ENCODE peak calls at places on chromosomes 12 and 14, in seven cellular contexts. One of them, this sample, is unnamed.
A peak's percentile ranks its signal among the peaks of the same experiment; 100 is the strongest.

GRCh38 chr14:27077181-27077738 is 479.4 kb upstream of the NOVA1 start:
- DNase-seq in AG10803: no peak
- DNase-seq in suprapubic skin: no peak
- DNase-seq in coronary artery: no peak
- DNase-seq in MCF 10A: no peak
- DNase-seq in HFF-Myc: no peak
- DNase-seq in psoas muscle: no peak
- DNase-seq in this sample: no peak

GRCh38 chr12:114744696-114745095 is 60.7 kb upstream of the TBX3 start:
- DNase-seq in suprapubic skin: no peak
- DNase-seq in AG10803: peak; percentile 60
- DNase-seq in HFF-Myc: no peak
- DNase-seq in psoas muscle: no peak
- DNase-seq in coronary artery: no peak
- DNase-seq in MCF 10A: no peak
- DNase-seq in this sample: no peak

GRCh38 chr12:124188561-124189405 is 106.1 kb upstream of the RFLNA start:
- DNase-seq in coronary artery: no peak
- DNase-seq in MCF 10A: no peak
- DNase-seq in HFF-Myc: no peak
- DNase-seq in AG10803: peak; percentile 31
- DNase-seq in suprapubic skin: no peak
- DNase-seq in psoas muscle: no peak
- DNase-seq in this sample: no peak

GRCh38 chr14:84969501-84969900 is 560.4 kb upstream of the FLRT2 start:
- DNase-seq in HFF-Myc: no peak
- DNase-seq in psoas muscle: no peak
- DNase-seq in AG10803: no peak
- DNase-seq in coronary artery: no peak
- DNase-seq in MCF 10A: peak; percentile 76
- DNase-seq in suprapubic skin: no peak
- DNase-seq in this sample: no peak

GRCh38 chr14:102805454-102805891 is 28.2 kb downstream of the TRAF3 start:
- DNase-seq in suprapubic skin: no peak
- DNase-seq in psoas muscle: no peak
- DNase-seq in HFF-Myc: no peak
- DNase-seq in AG10803: peak; percentile 36
- DNase-seq in MCF 10A: peak; percentile 76
- DNase-seq in coronary artery: no peak
- DNase-seq in this sample: no peak

GRCh38 chr12:81224626-81225025 is 146.7 kb downstream of the ACSS3 start:
- DNase-seq in coronary artery: no peak
- DNase-seq in HFF-Myc: no peak
- DNase-seq in AG10803: no peak
- DNase-seq in MCF 10A: peak; percentile 8
- DNase-seq in psoas muscle: no peak
- DNase-seq in suprapubic skin: no peak
- DNase-seq in this sample: no peak

GRCh38 chr14:38743941-38744611 is 359.0 kb downstream of the SEC23A start:
- DNase-seq in AG10803: no peak
- DNase-seq in MCF 10A: no peak
- DNase-seq in psoas muscle: no peak
- DNase-seq in suprapubic skin: no peak
- DNase-seq in coronary artery: no peak
- DNase-seq in HFF-Myc: no peak
- DNase-seq in this sample: no peak

GRCh38 chr12:57756406-57757341 is 1.8 kb downstream of the MARCHF9 start:
- DNase-seq in psoas muscle: peak; percentile 65
- DNase-seq in HFF-Myc: no peak
- DNase-seq in AG10803: no peak
- DNase-seq in suprapubic skin: no peak
- DNase-seq in coronary artery: no peak
- DNase-seq in MCF 10A: no peak
- DNase-seq in this sample: no peak

GRCh38 chr12:12714276-12715001 is 2.7 kb upstream of the CDKN1B start:
- DNase-seq in AG10803: no peak
- DNase-seq in suprapubic skin: no peak
- DNase-seq in MCF 10A: no peak
- DNase-seq in psoas muscle: no peak
- DNase-seq in coronary artery: no peak
- DNase-seq in HFF-Myc: no peak
- DNase-seq in this sample: no peak

GRCh38 chr12:48907243-48907642 is 18.0 kb downstream of the FKBP11 start:
- DNase-seq in psoas muscle: no peak
- DNase-seq in MCF 10A: no peak
- DNase-seq in HFF-Myc: no peak
- DNase-seq in suprapubic skin: no peak
- DNase-seq in coronary artery: no peak
- DNase-seq in AG10803: no peak
- DNase-seq in this sample: no peak

GRCh38 chr14:73785336-73785833 is 66.2 kb upstream of the PTGR2 start:
- DNase-seq in AG10803: peak; percentile 79
- DNase-seq in MCF 10A: no peak
- DNase-seq in suprapubic skin: no peak
- DNase-seq in coronary artery: no peak
- DNase-seq in psoas muscle: no peak
- DNase-seq in HFF-Myc: peak; percentile 53
- DNase-seq in this sample: no peak

GRCh38 chr12:110619534-110619953 is 5.6 kb downstream of the TCTN1 start:
- DNase-seq in coronary artery: no peak
- DNase-seq in suprapubic skin: no peak
- DNase-seq in AG10803: no peak
- DNase-seq in MCF 10A: peak; percentile 2
- DNase-seq in psoas muscle: no peak
- DNase-seq in HFF-Myc: no peak
- DNase-seq in this sample: no peak

GRCh38 chr14:99412122-99413061 is 68.3 kb downstream of the SETD3 start:
- DNase-seq in psoas muscle: no peak
- DNase-seq in AG10803: peak; percentile 18
- DNase-seq in suprapubic skin: no peak
- DNase-seq in HFF-Myc: no peak
- DNase-seq in MCF 10A: no peak
- DNase-seq in coronary artery: no peak
- DNase-seq in this sample: no peak

GRCh38 chr12:70603044-70603443 is 34.2 kb downstream of the PTPRB start:
- DNase-seq in psoas muscle: no peak
- DNase-seq in HFF-Myc: no peak
- DNase-seq in coronary artery: no peak
- DNase-seq in AG10803: peak; percentile 15
- DNase-seq in MCF 10A: no peak
- DNase-seq in suprapubic skin: no peak
- DNase-seq in this sample: no peak

GRCh38 chr14:99187858-99188257 is 84.1 kb downstream of the BCL11B start:
- DNase-seq in MCF 10A: no peak
- DNase-seq in HFF-Myc: no peak
- DNase-seq in suprapubic skin: no peak
- DNase-seq in AG10803: no peak
- DNase-seq in coronary artery: no peak
- DNase-seq in psoas muscle: no peak
- DNase-seq in this sample: no peak

GRCh38 chr12:52091869-52092268 is 12.4 kb downstream of the SMIM41 start:
- DNase-seq in coronary artery: no peak
- DNase-seq in AG10803: no peak
- DNase-seq in HFF-Myc: no peak
- DNase-seq in MCF 10A: no peak
- DNase-seq in psoas muscle: no peak
- DNase-seq in suprapubic skin: no peak
- DNase-seq in this sample: no peak

GRCh38 chr14:85536835-85537195 is 6.9 kb downstream of the FLRT2 start:
- DNase-seq in coronary artery: no peak
- DNase-seq in suprapubic skin: no peak
- DNase-seq in MCF 10A: peak; percentile 46
- DNase-seq in AG10803: peak; percentile 43
- DNase-seq in psoas muscle: no peak
- DNase-seq in HFF-Myc: no peak
- DNase-seq in this sample: no peak

GRCh38 chr14:65179918-65180724 is 77.8 kb upstream of the MAX start:
- DNase-seq in coronary artery: no peak
- DNase-seq in psoas muscle: peak; percentile 65
- DNase-seq in suprapubic skin: no peak
- DNase-seq in HFF-Myc: peak; percentile 71
- DNase-seq in AG10803: peak; percentile 86
- DNase-seq in MCF 10A: peak; percentile 90
- DNase-seq in this sample: no peak

GRCh38 chr14:100584056-100585031 is 2.9 kb downstream of the BEGAIN start:
- DNase-seq in suprapubic skin: no peak
- DNase-seq in psoas muscle: peak; percentile 20
- DNase-seq in HFF-Myc: no peak
- DNase-seq in AG10803: no peak
- DNase-seq in coronary artery: no peak
- DNase-seq in MCF 10A: no peak
- DNase-seq in this sample: no peak

GRCh38 chr12:41439858-41440257 is 251.7 kb downstream of the PDZRN4 start:
- DNase-seq in HFF-Myc: no peak
- DNase-seq in psoas muscle: no peak
- DNase-seq in AG10803: no peak
- DNase-seq in suprapubic skin: no peak
- DNase-seq in coronary artery: no peak
- DNase-seq in MCF 10A: no peak
- DNase-seq in this sample: no peak

GRCh38 chr12:94100990-94101901 is 47.1 kb upstream of the PLXNC1 start:
- DNase-seq in coronary artery: peak; percentile 83
- DNase-seq in suprapubic skin: peak; percentile 91
- DNase-seq in MCF 10A: peak; percentile 73
- DNase-seq in HFF-Myc: no peak
- DNase-seq in psoas muscle: peak; percentile 86
- DNase-seq in AG10803: peak; percentile 63
- DNase-seq in this sample: peak; percentile 76

GRCh38 chr12:63822352-63822751 is 22.1 kb upstream of the SRGAP1 start:
- DNase-seq in MCF 10A: no peak
- DNase-seq in coronary artery: no peak
- DNase-seq in HFF-Myc: no peak
- DNase-seq in suprapubic skin: no peak
- DNase-seq in psoas muscle: no peak
- DNase-seq in AG10803: peak; percentile 54
- DNase-seq in this sample: no peak

GRCh38 chr14:70934084-70934483 is 26.8 kb downstream of the PCNX1 start:
- DNase-seq in MCF 10A: peak; percentile 33
- DNase-seq in suprapubic skin: no peak
- DNase-seq in psoas muscle: no peak
- DNase-seq in coronary artery: no peak
- DNase-seq in HFF-Myc: no peak
- DNase-seq in AG10803: peak; percentile 71
- DNase-seq in this sample: no peak

GRCh38 chr14:84029246-84029645 is 1500.7 kb upstream of the FLRT2 start:
- DNase-seq in coronary artery: no peak
- DNase-seq in suprapubic skin: no peak
- DNase-seq in psoas muscle: no peak
- DNase-seq in MCF 10A: no peak
- DNase-seq in HFF-Myc: no peak
- DNase-seq in AG10803: no peak
- DNase-seq in this sample: no peak

GRCh38 chr12:51023625-51024395 is 2.4 kb downstream of the SLC11A2 start:
- DNase-seq in AG10803: no peak
- DNase-seq in HFF-Myc: no peak
- DNase-seq in psoas muscle: no peak
- DNase-seq in MCF 10A: peak; percentile 11
- DNase-seq in coronary artery: no peak
- DNase-seq in suprapubic skin: no peak
- DNase-seq in this sample: no peak

GRCh38 chr12:15584366-15585041 is 204.7 kb downstream of the EPS8 start:
- DNase-seq in psoas muscle: no peak
- DNase-seq in suprapubic skin: no peak
- DNase-seq in HFF-Myc: peak; percentile 37
- DNase-seq in MCF 10A: peak; percentile 70
- DNase-seq in coronary artery: no peak
- DNase-seq in AG10803: peak; percentile 86
- DNase-seq in this sample: no peak

GRCh38 chr12:79686171-79686570 is 4.6 kb downstream of the PAWR start:
- DNase-seq in coronary artery: no peak
- DNase-seq in suprapubic skin: no peak
- DNase-seq in AG10803: no peak
- DNase-seq in MCF 10A: peak; percentile 40
- DNase-seq in HFF-Myc: no peak
- DNase-seq in psoas muscle: no peak
- DNase-seq in this sample: no peak

GRCh38 chr14:93137864-93138263 is 22.1 kb upstream of the ITPK1 start:
- DNase-seq in coronary artery: no peak
- DNase-seq in suprapubic skin: no peak
- DNase-seq in HFF-Myc: no peak
- DNase-seq in AG10803: no peak
- DNase-seq in MCF 10A: peak; percentile 58
- DNase-seq in psoas muscle: peak; percentile 65
- DNase-seq in this sample: peak; percentile 61
- TF ChIP-seq CTCF in coronary artery: peak; percentile 11
- TF ChIP-seq CTCF in suprapubic skin: no peak
- TF ChIP-seq CTCF in HFF-Myc: peak; percentile 4
- TF ChIP-seq CTCF in AG10803: no peak
- TF ChIP-seq CTCF in MCF 10A: no peak
- TF ChIP-seq CTCF in psoas muscle: no peak
- TF ChIP-seq CTCF in this sample: no peak

GRCh38 chr14:68522510-68523325 is 270.1 kb downstream of the ZFP36L1 start:
- DNase-seq in psoas muscle: no peak
- DNase-seq in AG10803: peak; percentile 85
- DNase-seq in MCF 10A: no peak
- DNase-seq in coronary artery: peak; percentile 70
- DNase-seq in HFF-Myc: no peak
- DNase-seq in suprapubic skin: peak; percentile 41
- DNase-seq in this sample: no peak
- TF ChIP-seq CTCF in psoas muscle: no peak
- TF ChIP-seq CTCF in AG10803: peak; percentile 35
- TF ChIP-seq CTCF in MCF 10A: no peak
- TF ChIP-seq CTCF in coronary artery: no peak
- TF ChIP-seq CTCF in HFF-Myc: no peak
- TF ChIP-seq CTCF in suprapubic skin: no peak
- TF ChIP-seq CTCF in this sample: no peak

DNA sequence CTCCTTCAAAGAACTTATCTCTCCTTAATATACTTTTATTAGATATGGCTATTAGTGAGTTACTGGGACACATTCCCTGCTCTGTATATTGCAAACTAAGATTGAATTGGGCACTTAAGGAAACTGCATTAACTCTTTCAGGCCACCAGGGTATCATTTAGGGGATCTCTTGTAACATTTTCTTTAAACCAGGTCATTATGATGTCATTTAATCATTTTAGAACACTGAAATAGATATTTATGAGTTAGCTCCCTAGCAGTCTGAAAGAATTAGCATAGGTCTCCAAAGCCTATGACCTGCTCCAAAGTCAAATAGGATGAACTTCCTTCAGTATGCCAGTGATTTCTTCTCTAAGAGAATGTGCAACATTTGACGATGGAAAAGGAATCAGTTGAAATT is 506.9 kb downstream of the FOXG1 start:
- DNase-seq in suprapubic skin: no peak
- DNase-seq in MCF 10A: no peak
- DNase-seq in coronary artery: no peak
- DNase-seq in HFF-Myc: no peak
- DNase-seq in psoas muscle: no peak
- DNase-seq in AG10803: no peak
- DNase-seq in this sample: no peak
- TF ChIP-seq CTCF in suprapubic skin: no peak
- TF ChIP-seq CTCF in MCF 10A: no peak
- TF ChIP-seq CTCF in coronary artery: no peak
- TF ChIP-seq CTCF in HFF-Myc: peak; percentile 14
- TF ChIP-seq CTCF in psoas muscle: no peak
- TF ChIP-seq CTCF in AG10803: no peak
- TF ChIP-seq CTCF in this sample: no peak

DNA sequence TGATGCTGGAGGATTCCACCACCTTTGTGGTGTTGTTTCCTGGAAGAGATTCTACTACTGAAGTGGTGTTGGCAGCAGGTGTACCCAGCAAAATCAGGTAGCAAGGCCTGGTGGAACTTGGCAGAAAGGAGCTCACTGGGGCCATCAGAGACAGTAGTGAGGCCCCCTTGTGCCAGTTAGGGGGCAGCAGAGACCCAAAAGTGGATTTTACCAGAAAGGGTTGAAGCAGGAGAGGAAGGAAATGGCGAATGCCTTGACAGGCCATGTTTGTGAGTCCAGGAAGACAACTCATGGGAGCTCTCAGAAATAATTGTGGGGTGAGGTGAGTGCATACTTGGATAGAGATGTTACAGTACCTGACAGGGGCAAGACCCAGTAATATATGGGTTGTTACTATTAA is 137.7 kb upstream of the FGD4 start:
- DNase-seq in psoas muscle: no peak
- DNase-seq in suprapubic skin: no peak
- DNase-seq in MCF 10A: no peak
- DNase-seq in coronary artery: no peak
- DNase-seq in HFF-Myc: no peak
- DNase-seq in AG10803: no peak
- DNase-seq in this sample: no peak
- TF ChIP-seq CTCF in psoas muscle: no peak
- TF ChIP-seq CTCF in suprapubic skin: no peak
- TF ChIP-seq CTCF in MCF 10A: no peak
- TF ChIP-seq CTCF in coronary artery: no peak
- TF ChIP-seq CTCF in HFF-Myc: peak; percentile 31
- TF ChIP-seq CTCF in AG10803: peak; percentile 13
- TF ChIP-seq CTCF in this sample: no peak

This sample was measured in lung.